ENCODE peak calls at places on chromosomes 1 and 21, in four cellular contexts. P, G, U and Q are unnamed samples.

GRCh38 chr1:7476402-7476801 is 294.7 kb upstream of the VAMP3 start:
- DNase-seq in G (no peak), P (no peak), U (no peak), Q (no peak)

GRCh38 chr1:22026924-22027289 is 25.4 kb downstream of the CELA3A start:
- DNase-seq in G (no peak), P (no peak), U (no peak), Q (no peak)

GRCh38 chr1:202131956-202132821 is 9.5 kb downstream of the GPR37L1 start:
- DNase-seq in G (no peak), P (no peak), U (no peak), Q (no peak)

GRCh38 chr21:39630191-39630591 is 17.5 kb downstream of the B3GALT5 start:
- DNase-seq in G (peak), P (no peak), U (no peak), Q (peak)

GRCh38 chr1:113403065-113403464 is 12.8 kb downstream of the MAGI3 start:
- DNase-seq in P (no peak), G (no peak), U (no peak), Q (no peak)

GRCh38 chr1:42529724-42530161 is 66.7 kb downstream of the CCDC30 start:
- DNase-seq in U (no peak), G (no peak), P (no peak), Q (peak)

GRCh38 chr1:68379085-68379478 is 70.7 kb downstream of the RPE65 start:
- DNase-seq in P (no peak), U (no peak), G (no peak), Q (peak)

GRCh38 chr1:26155370-26156284 is 3.3 kb upstream of the FAM110D start:
- DNase-seq in U (no peak), P (no peak), G (no peak), Q (no peak)

GRCh38 chr1:18547460-18547859 is 66.7 kb downstream of the KLHDC7A start:
- DNase-seq in U (no peak), G (no peak), P (no peak), Q (no peak)

GRCh38 chr1:109113787-109114568 is at the start of gene ELAPOR1:
- DNase-seq in P (peak), G (no peak), U (no peak), Q (peak)

GRCh38 chr1:217660353-217661062 is 29.4 kb downstream of the SPATA17 start:
- DNase-seq in U (no peak), P (no peak), G (no peak), Q (peak)

GRCh38 chr1:227996187-227996950 is 10.4 kb upstream of the WNT3A start:
- DNase-seq in G (no peak), U (no peak), P (no peak), Q (no peak)

GRCh38 chr1:99407018-99407417 is 142.7 kb downstream of the PLPPR4 start:
- DNase-seq in G (no peak), U (no peak), P (no peak), Q (peak)